ENCODE peak calls at places on chromosomes 3 and 15, in ten cellular contexts. K, Q, U, T, S, J, Y, O, G and F are unnamed samples.

GRCh38 chr3:36907911-36908646 is 36.8 kb downstream of the TRANK1 start:
- DNase-seq in K (peak; percentile 86), Q (peak; percentile 69), U (peak; percentile 57), T (peak; percentile 72), S (peak; percentile 46), J (peak; percentile 85), Y (peak; percentile 73), O (no peak), G (peak; percentile 66), F (peak; percentile 44)

GRCh38 chr15:100340721-100341661 is 784 bp downstream of the ADAMTS17 start:
- DNase-seq in K (peak; percentile 39), Q (peak; percentile 59), U (no peak), T (no peak), S (no peak), J (no peak), Y (peak; percentile 22), O (no peak), G (no peak), F (no peak)

GRCh38 chr15:39969871-39970270 is 36.0 kb downstream of the EIF2AK4 start:
- DNase-seq in K (peak; percentile 83), Q (peak; percentile 51), U (peak; percentile 68), T (no peak), S (no peak), J (peak; percentile 81), Y (peak; percentile 79), O (no peak), G (peak; percentile 61), F (peak; percentile 84)

GRCh38 chr15:75307778-75308390 is 25.2 kb downstream of the GOLGA6D start:
- DNase-seq in K (peak; percentile 84), Q (peak; percentile 82), U (no peak), T (peak; percentile 67), S (peak; percentile 12), J (peak; percentile 47), Y (peak; percentile 41), O (peak; percentile 6), G (peak; percentile 69), F (no peak)

GRCh38 chr3:165642761-165643432 is 194.3 kb downstream of the BCHE start:
- DNase-seq in K (peak; percentile 54), Q (peak; percentile 65), U (peak; percentile 96), T (no peak), S (peak; percentile 91), J (peak; percentile 97), Y (peak; percentile 92), O (no peak), G (no peak), F (peak; percentile 94)

GRCh38 chr3:123376451-123377172 is 72.3 kb downstream of the ADCY5 start:
- DNase-seq in K (no peak), Q (no peak), U (no peak), T (no peak), S (no peak), J (no peak), Y (no peak), O (no peak), G (no peak), F (no peak)

GRCh38 chr3:166052440-166052839 is 215.2 kb upstream of the BCHE start:
- DNase-seq in K (no peak), Q (no peak), U (no peak), T (peak; percentile 3), S (no peak), J (no peak), Y (no peak), O (no peak), G (no peak), F (no peak)

GRCh38 chr15:42137461-42138261 is 18.8 kb downstream of the PLA2G4F start:
- DNase-seq in K (no peak), Q (peak; percentile 33), U (peak; percentile 35), T (peak; percentile 59), S (no peak), J (peak; percentile 73), Y (peak; percentile 81), O (peak; percentile 49), G (peak; percentile 25), F (peak; percentile 52)

GRCh38 chr3:120802916-120803315 is 60.4 kb downstream of the GTF2E1 start:
- DNase-seq in K (no peak), Q (no peak), U (no peak), T (no peak), S (no peak), J (no peak), Y (no peak), O (no peak), G (no peak), F (no peak)

GRCh38 chr3:10927551-10927950 is 65.0 kb upstream of the SLC6A1 start:
- DNase-seq in K (no peak), Q (no peak), U (no peak), T (no peak), S (no peak), J (no peak), Y (peak; percentile 18), O (no peak), G (no peak), F (no peak)

GRCh38 chr3:41163399-41163798 is 35.9 kb upstream of the CTNNB1 start:
- DNase-seq in K (no peak), Q (no peak), U (no peak), T (no peak), S (no peak), J (peak; percentile 41), Y (no peak), O (no peak), G (no peak), F (no peak)

GRCh38 chr3:46491089-46492070 is 6.4 kb upstream of the RTP3 start:
- DNase-seq in K (no peak), Q (peak; percentile 82), U (no peak), T (peak; percentile 86), S (no peak), J (no peak), Y (no peak), O (no peak), G (peak; percentile 71), F (no peak)

DNA sequence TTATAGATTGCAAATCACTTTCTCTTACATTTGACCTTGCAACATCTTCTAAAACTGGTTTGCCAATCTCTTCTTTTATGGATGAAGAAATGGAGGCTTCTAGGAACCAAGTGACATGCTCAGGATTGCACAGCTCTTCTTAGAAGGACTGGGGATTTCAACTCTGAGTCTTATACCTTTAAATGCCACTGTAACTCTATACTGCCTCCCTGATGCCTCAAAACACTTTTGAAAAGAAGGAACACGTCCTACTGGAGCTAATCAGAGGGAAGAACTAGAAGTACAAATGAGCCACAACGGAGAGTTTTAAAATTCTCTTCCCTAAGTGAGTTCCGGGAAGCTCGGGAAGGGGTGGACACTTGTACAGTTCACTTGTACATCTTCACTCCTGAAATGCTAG is 973 bp upstream of the MITF start:
- DNase-seq in K (no peak), Q (no peak), U (peak; percentile 6), T (peak; percentile 14), S (no peak), J (peak; percentile 52), Y (peak; percentile 35), O (no peak), G (no peak), F (no peak)
- H3K4me3 ChIP-seq in K (no peak overlapping the region), Q (no peak overlapping the region), U (peak overlapping the region; percentile 80), T (peak overlapping the region; percentile 59), S (peak overlapping the region; percentile 68), J (peak overlapping the region; percentile 66), Y (peak overlapping the region; percentile 94), O (no peak overlapping the region), G (peak overlapping the region; percentile 69), F (peak overlapping the region; percentile 75)

GRCh38 chr3:184718431-184718830 is 6.6 kb upstream of the MAGEF1 start:
- DNase-seq in K (no peak), Q (no peak), U (no peak), T (no peak), S (no peak), J (no peak), Y (no peak), O (no peak), G (no peak), F (no peak)
- H3K4me3 ChIP-seq in K (no peak overlapping the region), Q (no peak overlapping the region), U (no peak overlapping the region), T (no peak overlapping the region), S (no peak overlapping the region), J (no peak overlapping the region), Y (no peak overlapping the region), O (no peak overlapping the region), G (no peak overlapping the region), F (no peak overlapping the region)

GRCh38 chr15:47507221-47507985 is 209.9 kb upstream of the SEMA6D start:
- DNase-seq in K (no peak), Q (no peak), U (no peak), T (no peak), S (no peak), J (no peak), Y (no peak), O (no peak), G (no peak), F (no peak)

GRCh38 chr15:47506543-47507090 is 210.7 kb upstream of the SEMA6D start:
- DNase-seq in K (no peak), Q (no peak), U (peak; percentile 25), T (no peak), S (no peak), J (no peak), Y (no peak), O (no peak), G (no peak), F (no peak)

GRCh38 chr15:47514251-47514652 is 203.1 kb upstream of the SEMA6D start:
- DNase-seq in K (no peak), Q (no peak), U (peak; percentile 76), T (no peak), S (no peak), J (peak; percentile 79), Y (peak; percentile 69), O (no peak), G (no peak), F (peak; percentile 43)

GRCh38 chr15:47513496-47513895 is 203.8 kb upstream of the SEMA6D start:
- DNase-seq in K (no peak), Q (no peak), U (no peak), T (no peak), S (no peak), J (no peak), Y (no peak), O (no peak), G (no peak), F (no peak)

GRCh38 chr15:47511241-47511640 is 206.1 kb upstream of the SEMA6D start:
- DNase-seq in K (no peak), Q (no peak), U (no peak), T (no peak), S (no peak), J (no peak), Y (no peak), O (no peak), G (no peak), F (no peak)
- H3K4me3 ChIP-seq in K (no peak overlapping the region), Q (no peak overlapping the region), U (no peak overlapping the region), T (no peak overlapping the region), S (no peak overlapping the region), J (no peak overlapping the region), Y (no peak overlapping the region), O (no peak overlapping the region), G (no peak overlapping the region), F (no peak overlapping the region)

DNA sequence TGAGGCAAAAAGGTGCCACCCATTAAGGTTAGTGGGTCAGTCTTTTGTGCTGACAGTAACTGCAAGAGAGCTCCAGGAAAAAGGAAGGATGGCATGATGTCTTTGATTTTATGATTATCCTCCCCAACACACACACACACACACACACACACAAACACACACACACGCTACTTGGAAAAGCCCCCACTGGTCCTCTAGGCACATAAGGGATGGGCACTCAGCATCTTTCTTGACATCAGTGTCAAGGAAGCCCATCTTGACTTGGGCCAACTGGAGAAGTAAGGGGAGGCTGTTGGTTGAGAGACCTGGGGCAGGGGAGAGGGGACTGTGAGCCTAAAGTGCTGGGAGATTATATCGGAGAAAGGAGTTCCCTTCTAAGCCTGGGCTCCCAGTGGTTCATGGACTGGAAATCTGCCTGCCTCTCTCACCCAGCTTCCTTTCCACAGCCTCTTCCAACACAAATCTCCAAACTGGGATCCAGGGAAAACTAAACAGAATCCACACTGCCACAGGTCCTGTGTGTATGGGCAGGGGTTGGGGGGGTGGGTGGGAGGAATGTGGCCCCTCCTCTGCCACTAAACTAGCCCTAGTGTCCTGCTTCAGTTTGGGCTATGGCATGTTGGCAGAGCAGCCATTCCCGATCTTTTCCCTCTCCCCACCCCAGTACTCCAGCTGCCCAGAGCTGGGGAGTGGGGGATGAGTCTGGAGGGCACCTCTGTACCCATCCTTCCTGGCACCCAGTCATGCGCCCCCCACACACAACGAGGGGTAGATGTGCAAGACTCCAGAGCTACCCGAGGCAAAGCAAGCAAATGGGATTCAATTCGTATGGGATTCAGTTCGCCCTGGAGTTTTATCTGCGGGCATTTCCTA is 1.6 kb downstream of the AMOTL2 start:
- DNase-seq in K (no peak), Q (no peak), U (no peak), T (no peak), S (no peak), J (no peak), Y (peak; percentile 39), O (no peak), G (no peak), F (peak; percentile 62)
- H3K4me3 ChIP-seq in K (no peak overlapping the region), Q (no peak overlapping the region), U (peak overlapping the region; percentile 99), T (no peak overlapping the region), S (peak overlapping the region; percentile 87), J (peak overlapping the region; percentile 91), Y (peak overlapping the region; percentile 100), O (peak overlapping the region; percentile 97), G (peak overlapping the region; percentile 57), F (peak overlapping the region; percentile 99)